ENCODE peak calls at places on chromosomes 7 and 10, in four cellular contexts. A is M059J, F is COR-L47, Q is NCI-H2171 treated with DMSO at 0.1 percent for 48 hours. X is an unnamed sample.

GRCh38 chr7:155807805-155808550 is 4.3 kb downstream of the SHH start:
- DNase-seq in Q (no peak), F (no peak), A (no peak), X (no peak)

GRCh38 chr7:151999337-152000090 is 26.0 kb upstream of the GALNT11 start:
- DNase-seq in Q (no peak), F (no peak), A (no peak), X (no peak)

GRCh38 chr10:51527806-51528205 is 171.6 kb downstream of the CSTF2T start:
- DNase-seq in Q (no peak), A (peak), F (no peak), X (no peak)

GRCh38 chr7:116797611-116798010 is 64.8 kb upstream of the CAPZA2 start:
- DNase-seq in A (no peak), Q (no peak), F (no peak), X (no peak)

GRCh38 chr7:101792051-101792651 is 25.3 kb upstream of the CUX1 start:
- DNase-seq in F (no peak), Q (no peak), A (peak), X (peak)

GRCh38 chr7:152464312-152465117 is 28.7 kb upstream of the KMT2C start:
- DNase-seq in F (peak), Q (peak), A (peak), X (peak)

GRCh38 chr10:62461120-62461519 is 87.0 kb downstream of the ZNF365 start:
- DNase-seq in Q (no peak), A (no peak), F (no peak), X (no peak)

GRCh38 chr10:73975388-73975787 is 22.5 kb upstream of the VCL start:
- DNase-seq in A (no peak), F (no peak), Q (no peak), X (no peak)

GRCh38 chr7:51123322-51124021 is 193.1 kb downstream of the COBL start:
- DNase-seq in Q (no peak), A (peak), F (no peak), X (peak)

GRCh38 chr7:120445276-120445675 is 172.3 kb downstream of the KCND2 start:
- DNase-seq in A (no peak), Q (no peak), F (no peak), X (no peak)

GRCh38 chr7:157347217-157347904 is 10.6 kb downstream of the DNAJB6 start:
- DNase-seq in A (peak), F (no peak), Q (no peak), X (peak)

GRCh38 chr7:40644454-40645188 is 509.8 kb downstream of the SUGCT start:
- DNase-seq in A (no peak), Q (peak), F (no peak), X (no peak)

GRCh38 chr10:127338391-127339108 is 142.2 kb upstream of the INSYN2A start:
- DNase-seq in A (no peak), Q (no peak), F (no peak), X (no peak)

GRCh38 chr7:114885836-114886235 is 36.1 kb upstream of the MDFIC start:
- DNase-seq in Q (no peak), F (no peak), A (no peak), X (no peak)

GRCh38 chr7:137923380-137923779 is 76.6 kb upstream of the DGKI start:
- DNase-seq in F (no peak), Q (no peak), A (peak), X (peak)

GRCh38 chr10:45421231-45422097 is 47.4 kb downstream of the ALOX5 start:
- DNase-seq in F (no peak), A (no peak), Q (peak), X (no peak)

GRCh38 chr7:31114593-31115343 is 62.7 kb downstream of the ADCYAP1R1 start:
- DNase-seq in A (peak), Q (no peak), F (no peak), X (peak)

GRCh38 chr7:101205901-101206664 is 5.2 kb upstream of the MOGAT3 start:
- DNase-seq in Q (no peak), F (no peak), A (no peak), X (no peak)

GRCh38 chr10:52469970-52470705 is 156.1 kb downstream of the DKK1 start:
- DNase-seq in Q (no peak), F (no peak), A (no peak), X (no peak)

GRCh38 chr10:132482090-132482489 is 55.5 kb upstream of the INPP5A start:
- DNase-seq in F (no peak), A (peak), Q (no peak), X (peak)

GRCh38 chr10:42979181-42979580 is 97.7 kb upstream of the RET start:
- DNase-seq in Q (no peak), F (peak), A (no peak), X (no peak)

GRCh38 chr10:1119027-1119426 is 62.8 kb downstream of the WDR37 start:
- DNase-seq in F (no peak), A (no peak), Q (no peak), X (no peak)

GRCh38 chr7:14747701-14748100 is 154.8 kb downstream of the DGKB start:
- DNase-seq in F (peak), Q (peak), A (no peak), X (no peak)

GRCh38 chr7:87447251-87447650 is 28.2 kb downstream of the ABCB4 start:
- DNase-seq in F (no peak), Q (no peak), A (peak), X (no peak)

GRCh38 chr7:55538538-55538937 is 33.8 kb downstream of the VOPP1 start:
- DNase-seq in Q (no peak), F (no peak), A (peak), X (peak)

GRCh38 chr7:27605689-27606269 is 56.9 kb downstream of the HIBADH start:
- DNase-seq in A (peak), Q (peak), F (no peak), X (peak)

GRCh38 chr10:97497572-97498075 is 598 bp downstream of the MMS19 start:
- DNase-seq in Q (peak), A (peak), F (peak), X (peak)

GRCh38 chr7:50814166-50814565 is 31.5 kb upstream of the GRB10 start:
- DNase-seq in F (no peak), A (no peak), Q (no peak), X (no peak)

GRCh38 chr10:96613565-96613964 is 26.8 kb upstream of the TM9SF3 start:
- DNase-seq in Q (no peak), F (no peak), A (peak), X (peak)

GRCh38 chr7:27096756-27097514 is 1.1 kb upstream of the HOXA1 start:
- DNase-seq in Q (no peak), A (peak), F (no peak), X (peak)

GRCh38 chr10:22821501-22821900 is 106.4 kb upstream of the ARMC3 start:
- DNase-seq in F (no peak), A (peak), Q (no peak), X (no peak)

GRCh38 chr7:99679032-99679399 is 780 bp downstream of the CYP3A5 start:
- DNase-seq in A (peak), F (no peak), Q (no peak), X (peak)

GRCh38 chr10:95273393-95274312 is 17.1 kb downstream of the PDLIM1 start:
- DNase-seq in A (peak), Q (no peak), F (no peak), X (peak)

X was measured in MCF 10A.